ENCODE peak calls at places on chromosomes 16 and 17, in nine cellular contexts. One of them, this sample, is unnamed.

GRCh38 chr17:67829331-67829730 is 4.0 kb downstream of the BPTF start:
- DNase-seq in choroid plexus epithelial cell: no peak
- DNase-seq in NCI-H748 treated with DMSO at 0.1 percent for 48 hours: no peak
- DNase-seq in left kidney: peak
- DNase-seq in fibroblast of the conjunctiva: no peak
- DNase-seq in GDM1: no peak
- DNase-seq in ACHN: peak
- DNase-seq in EH: no peak
- DNase-seq in tibial artery: no peak
- DNase-seq in this sample: no peak

GRCh38 chr17:65385726-65386125 is 175.7 kb downstream of the AXIN2 start:
- DNase-seq in ACHN: no peak
- DNase-seq in NCI-H748 treated with DMSO at 0.1 percent for 48 hours: no peak
- DNase-seq in left kidney: no peak
- DNase-seq in fibroblast of the conjunctiva: no peak
- DNase-seq in GDM1: no peak
- DNase-seq in EH: no peak
- DNase-seq in choroid plexus epithelial cell: no peak
- DNase-seq in tibial artery: no peak
- DNase-seq in this sample: no peak

GRCh38 chr16:69477546-69477945 is 53.1 kb downstream of the CYB5B start:
- DNase-seq in tibial artery: no peak
- DNase-seq in fibroblast of the conjunctiva: no peak
- DNase-seq in GDM1: peak
- DNase-seq in ACHN: peak
- DNase-seq in EH: peak
- DNase-seq in choroid plexus epithelial cell: peak
- DNase-seq in NCI-H748 treated with DMSO at 0.1 percent for 48 hours: no peak
- DNase-seq in left kidney: no peak
- DNase-seq in this sample: no peak

GRCh38 chr17:82127704-82128103 is 29.7 kb upstream of the FASN start:
- DNase-seq in left kidney: no peak
- DNase-seq in EH: no peak
- DNase-seq in NCI-H748 treated with DMSO at 0.1 percent for 48 hours: no peak
- DNase-seq in ACHN: no peak
- DNase-seq in fibroblast of the conjunctiva: no peak
- DNase-seq in tibial artery: no peak
- DNase-seq in GDM1: no peak
- DNase-seq in choroid plexus epithelial cell: no peak
- DNase-seq in this sample: no peak

GRCh38 chr16:89377446-89377838 is 112.9 kb downstream of the ANKRD11 start:
- DNase-seq in choroid plexus epithelial cell: no peak
- DNase-seq in fibroblast of the conjunctiva: no peak
- DNase-seq in NCI-H748 treated with DMSO at 0.1 percent for 48 hours: no peak
- DNase-seq in left kidney: peak
- DNase-seq in GDM1: no peak
- DNase-seq in EH: no peak
- DNase-seq in ACHN: no peak
- DNase-seq in tibial artery: no peak
- DNase-seq in this sample: no peak

GRCh38 chr16:60811051-60811608 is 1225.1 kb downstream of the CDH8 start:
- DNase-seq in fibroblast of the conjunctiva: no peak
- DNase-seq in left kidney: no peak
- DNase-seq in GDM1: no peak
- DNase-seq in NCI-H748 treated with DMSO at 0.1 percent for 48 hours: no peak
- DNase-seq in tibial artery: no peak
- DNase-seq in ACHN: no peak
- DNase-seq in EH: no peak
- DNase-seq in choroid plexus epithelial cell: no peak
- DNase-seq in this sample: no peak

GRCh38 chr17:76152580-76152979 is 11.5 kb upstream of the FOXJ1 start:
- DNase-seq in fibroblast of the conjunctiva: no peak
- DNase-seq in choroid plexus epithelial cell: no peak
- DNase-seq in EH: no peak
- DNase-seq in tibial artery: peak
- DNase-seq in NCI-H748 treated with DMSO at 0.1 percent for 48 hours: no peak
- DNase-seq in GDM1: no peak
- DNase-seq in left kidney: no peak
- DNase-seq in ACHN: no peak
- DNase-seq in this sample: no peak

GRCh38 chr17:49021095-49021767 is 24.0 kb downstream of the IGF2BP1 start:
- DNase-seq in left kidney: no peak
- DNase-seq in tibial artery: peak
- DNase-seq in fibroblast of the conjunctiva: no peak
- DNase-seq in ACHN: no peak
- DNase-seq in GDM1: no peak
- DNase-seq in choroid plexus epithelial cell: peak
- DNase-seq in NCI-H748 treated with DMSO at 0.1 percent for 48 hours: no peak
- DNase-seq in EH: peak
- DNase-seq in this sample: no peak

GRCh38 chr16:3349175-3349574 is 6.5 kb upstream of the OR2C1 start:
- DNase-seq in left kidney: peak
- DNase-seq in NCI-H748 treated with DMSO at 0.1 percent for 48 hours: no peak
- DNase-seq in fibroblast of the conjunctiva: no peak
- DNase-seq in tibial artery: no peak
- DNase-seq in EH: no peak
- DNase-seq in GDM1: no peak
- DNase-seq in ACHN: no peak
- DNase-seq in choroid plexus epithelial cell: no peak
- DNase-seq in this sample: no peak

GRCh38 chr17:42937712-42938596 is 26.3 kb downstream of the AARSD1 start:
- DNase-seq in GDM1: peak
- DNase-seq in tibial artery: no peak
- DNase-seq in left kidney: peak
- DNase-seq in NCI-H748 treated with DMSO at 0.1 percent for 48 hours: peak
- DNase-seq in choroid plexus epithelial cell: peak
- DNase-seq in ACHN: peak
- DNase-seq in fibroblast of the conjunctiva: peak
- DNase-seq in EH: peak
- DNase-seq in this sample: peak

GRCh38 chr17:57881143-57881542 is 31.3 kb upstream of the MRPS23 start:
- DNase-seq in fibroblast of the conjunctiva: peak
- DNase-seq in left kidney: peak
- DNase-seq in GDM1: no peak
- DNase-seq in EH: peak
- DNase-seq in tibial artery: no peak
- DNase-seq in NCI-H748 treated with DMSO at 0.1 percent for 48 hours: no peak
- DNase-seq in choroid plexus epithelial cell: peak
- DNase-seq in ACHN: no peak
- DNase-seq in this sample: no peak

GRCh38 chr16:4136229-4136813 is 20.1 kb upstream of the ADCY9 start:
- DNase-seq in left kidney: peak
- DNase-seq in fibroblast of the conjunctiva: no peak
- DNase-seq in GDM1: no peak
- DNase-seq in EH: no peak
- DNase-seq in ACHN: no peak
- DNase-seq in choroid plexus epithelial cell: no peak
- DNase-seq in tibial artery: no peak
- DNase-seq in NCI-H748 treated with DMSO at 0.1 percent for 48 hours: no peak
- DNase-seq in this sample: no peak

GRCh38 chr16:67541391-67542263 is 13.0 kb downstream of the RIPOR1 start:
- DNase-seq in EH: no peak
- DNase-seq in left kidney: no peak
- DNase-seq in fibroblast of the conjunctiva: no peak
- DNase-seq in NCI-H748 treated with DMSO at 0.1 percent for 48 hours: no peak
- DNase-seq in tibial artery: no peak
- DNase-seq in ACHN: no peak
- DNase-seq in GDM1: no peak
- DNase-seq in choroid plexus epithelial cell: peak
- DNase-seq in this sample: no peak

GRCh38 chr17:78383725-78384471 is 5.4 kb downstream of the PGS1 start:
- DNase-seq in NCI-H748 treated with DMSO at 0.1 percent for 48 hours: no peak
- DNase-seq in fibroblast of the conjunctiva: peak
- DNase-seq in tibial artery: peak
- DNase-seq in ACHN: peak
- DNase-seq in left kidney: no peak
- DNase-seq in GDM1: peak
- DNase-seq in EH: peak
- DNase-seq in choroid plexus epithelial cell: peak
- DNase-seq in this sample: no peak

GRCh38 chr17:17886253-17886652 is 49.5 kb upstream of the SREBF1 start:
- DNase-seq in GDM1: no peak
- DNase-seq in EH: no peak
- DNase-seq in ACHN: no peak
- DNase-seq in fibroblast of the conjunctiva: no peak
- DNase-seq in tibial artery: no peak
- DNase-seq in NCI-H748 treated with DMSO at 0.1 percent for 48 hours: no peak
- DNase-seq in choroid plexus epithelial cell: no peak
- DNase-seq in left kidney: no peak
- DNase-seq in this sample: no peak

GRCh38 chr16:87598431-87598830 is 3.9 kb upstream of the JPH3 start:
- DNase-seq in choroid plexus epithelial cell: no peak
- DNase-seq in EH: no peak
- DNase-seq in GDM1: no peak
- DNase-seq in left kidney: no peak
- DNase-seq in tibial artery: no peak
- DNase-seq in NCI-H748 treated with DMSO at 0.1 percent for 48 hours: no peak
- DNase-seq in ACHN: no peak
- DNase-seq in fibroblast of the conjunctiva: no peak
- DNase-seq in this sample: no peak

GRCh38 chr16:73048292-73049050 is 543 bp upstream of the ZFHX3 start:
- DNase-seq in choroid plexus epithelial cell: no peak
- DNase-seq in left kidney: peak
- DNase-seq in tibial artery: peak
- DNase-seq in EH: peak
- DNase-seq in ACHN: peak
- DNase-seq in GDM1: no peak
- DNase-seq in fibroblast of the conjunctiva: no peak
- DNase-seq in NCI-H748 treated with DMSO at 0.1 percent for 48 hours: no peak
- DNase-seq in this sample: no peak

GRCh38 chr17:58265266-58265665 is 15.5 kb downstream of the MPO start:
- DNase-seq in NCI-H748 treated with DMSO at 0.1 percent for 48 hours: no peak
- DNase-seq in left kidney: no peak
- DNase-seq in choroid plexus epithelial cell: no peak
- DNase-seq in GDM1: no peak
- DNase-seq in ACHN: no peak
- DNase-seq in tibial artery: no peak
- DNase-seq in EH: no peak
- DNase-seq in fibroblast of the conjunctiva: no peak
- DNase-seq in this sample: no peak

GRCh38 chr16:66534376-66534799 is 15.5 kb downstream of the TK2 start:
- DNase-seq in GDM1: no peak
- DNase-seq in EH: no peak
- DNase-seq in NCI-H748 treated with DMSO at 0.1 percent for 48 hours: no peak
- DNase-seq in choroid plexus epithelial cell: no peak
- DNase-seq in left kidney: no peak
- DNase-seq in fibroblast of the conjunctiva: no peak
- DNase-seq in ACHN: no peak
- DNase-seq in tibial artery: no peak
- DNase-seq in this sample: no peak